ENCODE peak calls at places on chromosome 5, in five cellular contexts. I is A549, P is suprapubic skin, W is transverse colon, V is tibial nerve. H is an unnamed sample.

GRCh38 chr5:127707209-127707608 is 4.0 kb downstream of the CCDC192 start:
- DNase-seq in V (no peak), W (no peak), I (no peak), P (no peak), H (no peak)

GRCh38 chr5:151200913-151201445 is 22.9 kb downstream of the CCDC69 start:
- DNase-seq in P (peak; percentile 57), V (no peak), W (no peak), I (no peak), H (no peak)

GRCh38 chr5:173201636-173202265 is 33.3 kb downstream of the NKX2-5 start:
- DNase-seq in W (no peak), V (no peak), P (no peak), I (peak; percentile 68), H (no peak)

GRCh38 chr5:132066871-132067270 is 6.4 kb downstream of the IL3 start:
- DNase-seq in V (no peak), W (no peak), P (no peak), I (no peak), H (no peak)

GRCh38 chr5:91950328-91950727 is 567.2 kb upstream of the ARRDC3 start:
- DNase-seq in W (no peak), V (no peak), P (no peak), I (no peak), H (no peak)

GRCh38 chr5:122673343-122673742 is 101.5 kb upstream of the SNX2 start:
- DNase-seq in V (peak; percentile 47), W (no peak), I (no peak), P (no peak), H (peak; percentile 83)

GRCh38 chr5:149141957-149142851 is 911 bp downstream of the ABLIM3 start:
- DNase-seq in V (peak; percentile 40), P (no peak), W (no peak), I (no peak), H (no peak)

GRCh38 chr5:13859285-13859684 is 85.2 kb downstream of the DNAH5 start:
- DNase-seq in W (no peak), I (peak; percentile 45), V (no peak), P (no peak), H (no peak)

GRCh38 chr5:17897776-17898175 is 263.5 kb downstream of the TAF11L14 start:
- DNase-seq in I (no peak), V (no peak), P (no peak), W (no peak), H (no peak)

GRCh38 chr5:2038337-2039179 is 155.8 kb upstream of the IRX4 start:
- DNase-seq in P (no peak), W (peak; percentile 51), I (peak; percentile 61), V (no peak), H (peak; percentile 76)

GRCh38 chr5:111697215-111697614 is 59.8 kb downstream of the NREP start:
- DNase-seq in V (peak; percentile 21), I (no peak), W (no peak), P (no peak), H (no peak)

GRCh38 chr5:509632-510185 is 14.5 kb downstream of the SLC9A3 start:
- DNase-seq in P (no peak), V (no peak), I (no peak), W (no peak), H (no peak)

GRCh38 chr5:168946363-168946762 is 354.6 kb downstream of the SLIT3 start:
- DNase-seq in P (no peak), V (no peak), W (no peak), I (no peak), H (no peak)

GRCh38 chr5:675111-675875 is 17.9 kb downstream of the TPPP start:
- DNase-seq in V (no peak), P (peak; percentile 68), W (no peak), I (no peak), H (peak; percentile 9)

GRCh38 chr5:60538955-60539866 is 160.8 kb downstream of the DEPDC1B start:
- DNase-seq in W (no peak), I (peak; percentile 13), P (no peak), V (no peak), H (no peak)

GRCh38 chr5:26329562-26330189 is 708.7 kb downstream of the CDH9 start:
- DNase-seq in V (no peak), I (peak; percentile 16), W (no peak), P (no peak), H (no peak)

GRCh38 chr5:82332889-82333619 is 54.9 kb upstream of the RPS23 start:
- DNase-seq in V (no peak), P (no peak), W (no peak), I (no peak), H (no peak)

GRCh38 chr5:154221371-154221896 is 30.9 kb downstream of the GALNT10 start:
- DNase-seq in I (no peak), P (no peak), V (no peak), W (peak; percentile 26), H (no peak)

GRCh38 chr5:82641362-82641988 is 363.3 kb upstream of the RPS23 start:
- DNase-seq in V (peak; percentile 93), P (peak; percentile 80), I (peak; percentile 76), W (peak; percentile 74), H (peak; percentile 81)

GRCh38 chr5:60826653-60827052 is 17.4 kb downstream of the ELOVL7 start:
- DNase-seq in W (no peak), P (no peak), I (no peak), V (no peak), H (no peak)

GRCh38 chr5:175102717-175103116 is 341.3 kb downstream of the DRD1 start:
- DNase-seq in W (no peak), P (no peak), I (no peak), V (no peak), H (no peak)

GRCh38 chr5:128487041-128487440 is 51.0 kb downstream of the FBN2 start:
- DNase-seq in V (no peak), I (peak; percentile 11), P (no peak), W (no peak), H (no peak)

GRCh38 chr5:180607861-180608571 is 16.7 kb upstream of the SCGB3A1 start:
- DNase-seq in W (no peak), I (no peak), V (no peak), P (no peak), H (no peak)

GRCh38 chr5:9653811-9654210 is 23.7 kb upstream of the TAS2R1 start:
- DNase-seq in I (no peak), W (no peak), P (no peak), V (no peak), H (no peak)

GRCh38 chr5:103601314-103601713 is 38.7 kb upstream of the NUDT12 start:
- DNase-seq in I (no peak), W (no peak), V (no peak), P (no peak), H (no peak)

GRCh38 chr5:180627386-180628120 is 21.8 kb downstream of the FLT4 start:
- DNase-seq in I (no peak), P (no peak), V (no peak), W (no peak), H (no peak)

GRCh38 chr5:33852837-33853236 is 39.0 kb downstream of the ADAMTS12 start:
- DNase-seq in W (no peak), V (no peak), P (no peak), I (no peak), H (no peak)

GRCh38 chr5:131749138-131749537 is 47.7 kb downstream of the FNIP1 start:
- DNase-seq in P (no peak), I (no peak), W (no peak), V (no peak), H (no peak)

GRCh38 chr5:9546973-9547947 is 1.4 kb upstream of the SEMA5A start:
- DNase-seq in P (no peak), V (no peak), W (peak; percentile 55), I (no peak), H (peak; percentile 43)

GRCh38 chr5:133295520-133295919 is 243.7 kb downstream of the HSPA4 start:
- DNase-seq in V (no peak), W (no peak), P (no peak), I (no peak), H (no peak)
- TF ChIP-seq EP300 in V (no peak), W (no peak), P (no peak), I (no peak), H (no peak)

GRCh38 chr5:94660506-94660905 is 42.0 kb downstream of the SLF1 start:
- DNase-seq in W (no peak), V (no peak), I (no peak), P (no peak), H (no peak)
- H3K4me3 ChIP-seq in W (no peak overlapping the region), V (no peak overlapping the region), I (no peak overlapping the region), P (no peak overlapping the region), H (no peak overlapping the region)

GRCh38 chr5:179228341-179229121 is 116.7 kb downstream of the ADAMTS2 start:
- DNase-seq in W (peak; percentile 4), V (no peak), I (no peak), P (peak; percentile 75), H (peak; percentile 37)

GRCh38 chr5:179226696-179227095 is 118.6 kb downstream of the ADAMTS2 start:
- DNase-seq in P (no peak), W (no peak), V (no peak), I (no peak), H (peak; percentile 32)

GRCh38 chr5:179227196-179227577 is 118.1 kb downstream of the ADAMTS2 start:
- DNase-seq in P (peak; percentile 56), I (no peak), V (no peak), W (no peak), H (no peak)

GRCh38 chr5:179229331-179229761 is 115.9 kb downstream of the ADAMTS2 start:
- DNase-seq in V (no peak), I (no peak), P (peak; percentile 47), W (peak; percentile 5), H (no peak)

GRCh38 chr5:179227578-179228311 is 117.5 kb downstream of the ADAMTS2 start:
- DNase-seq in I (no peak), V (no peak), P (peak; percentile 61), W (peak; percentile 3), H (peak; percentile 30)
- H3K27ac ChIP-seq in I (no peak overlapping the region), V (no peak overlapping the region), P (no peak overlapping the region), W (no peak overlapping the region), H (no peak overlapping the region)

GRCh38 chr5:73486119-73486899 is 11.9 kb upstream of the BTF3 start:
- DNase-seq in P (no peak), W (no peak), I (no peak), V (no peak), H (no peak)
- TF ChIP-seq EP300 in P (no peak), W (no peak), I (no peak), V (no peak), H (no peak)

GRCh38 chr5:140341591-140341990 is 4.8 kb downstream of the HBEGF start:
- DNase-seq in I (no peak), P (no peak), W (no peak), V (no peak), H (no peak)
- H3K4me3 ChIP-seq in I (no peak overlapping the region), P (no peak overlapping the region), W (no peak overlapping the region), V (no peak overlapping the region), H (no peak overlapping the region)

GRCh38 chr5:160851481-160851880 is 530 bp downstream of the ATP10B start:
- DNase-seq in I (no peak), V (no peak), P (no peak), W (no peak), H (no peak)
- H3K27ac ChIP-seq in I (no peak overlapping the region), V (no peak overlapping the region), P (no peak overlapping the region), W (no peak overlapping the region), H (no peak overlapping the region)

GRCh38 chr5:3954189-3954588 is 358.6 kb downstream of the IRX1 start:
- DNase-seq in W (no peak), V (no peak), I (no peak), P (no peak), H (no peak)
- TF ChIP-seq EP300 in W (no peak), V (no peak), I (no peak), P (no peak), H (no peak)

H was measured in ovary.